ENCODE peak calls at places on chromosomes 11 and 22, in eight cellular contexts. X, G, W, P, H, Q, L and F are unnamed samples.

GRCh38 chr22:20125201-20126174 is 6.1 kb upstream of the ZDHHC8 start:
- DNase-seq in X (no peak), G (no peak), W (no peak), P (no peak), H (no peak), Q (no peak), L (no peak), F (no peak)

GRCh38 chr11:102168483-102168882 is 58.2 kb downstream of the YAP1 start:
- DNase-seq in X (no peak), G (no peak), W (no peak), P (no peak), H (no peak), Q (no peak), L (no peak), F (peak)

GRCh38 chr11:125345706-125346561 is 150.1 kb downstream of the FEZ1 start:
- DNase-seq in X (peak), G (peak), W (peak), P (no peak), H (peak), Q (peak), L (peak), F (peak)

GRCh38 chr22:47057916-47058585 is 295.6 kb downstream of the TBC1D22A start:
- DNase-seq in X (no peak), G (no peak), W (no peak), P (no peak), H (no peak), Q (no peak), L (no peak), F (no peak)

GRCh38 chr22:17091851-17092250 is 7.1 kb downstream of the IL17RA start:
- DNase-seq in X (no peak), G (no peak), W (no peak), P (no peak), H (no peak), Q (no peak), L (no peak), F (no peak)

GRCh38 chr11:47991266-47991830 is 11.0 kb downstream of the PTPRJ start:
- DNase-seq in X (no peak), G (no peak), W (peak), P (no peak), H (no peak), Q (peak), L (no peak), F (no peak)

GRCh38 chr11:68803766-68804165 is 38.0 kb downstream of the CPT1A start:
- DNase-seq in X (no peak), G (no peak), W (no peak), P (no peak), H (no peak), Q (no peak), L (no peak), F (no peak)

GRCh38 chr22:23281406-23282088 is 101.2 kb downstream of the BCR start:
- DNase-seq in X (peak), G (peak), W (peak), P (no peak), H (peak), Q (peak), L (peak), F (peak)

GRCh38 chr11:93198221-93198650 is 445 bp upstream of the SLC36A4 start:
- DNase-seq in X (no peak), G (no peak), W (no peak), P (no peak), H (peak), Q (no peak), L (no peak), F (no peak)